ENCODE peak calls at places on chromosomes 6 and 20, in seven cellular contexts. A is mucosa of descending colon; H is CD8-positive, alpha-beta T cell; X is foreskin fibroblast; P is GM23248; E is right lobe of liver; N is naive thymus-derived CD4-positive, alpha-beta T cell. M is an unnamed sample.

GRCh38 chr6:7137335-7138106 is 29.8 kb downstream of the RREB1 start:
- DNase-seq in A (peak; percentile 73), H (peak; percentile 38), X (peak; percentile 64), P (peak; percentile 90), E (no peak), N (peak; percentile 54), M (peak; percentile 73)

GRCh38 chr6:158854214-158855101 is 35.3 kb upstream of the EZR start:
- DNase-seq in A (no peak), H (no peak), X (no peak), P (peak; percentile 49), E (no peak), N (no peak), M (peak; percentile 76)

GRCh38 chr6:144372611-144373010 is 87.5 kb downstream of the UTRN start:
- DNase-seq in A (no peak), H (no peak), X (no peak), P (no peak), E (no peak), N (no peak), M (no peak)

GRCh38 chr6:148502083-148502772 is 159.6 kb downstream of the SASH1 start:
- DNase-seq in A (no peak), H (no peak), X (no peak), P (peak; percentile 83), E (no peak), N (no peak), M (no peak)

GRCh38 chr20:46349742-46350056 is 41.4 kb upstream of the CDH22 start:
- DNase-seq in A (no peak), H (no peak), X (no peak), P (no peak), E (no peak), N (no peak), M (no peak)

GRCh38 chr6:135088818-135089809 is 34.5 kb upstream of the HBS1L start:
- DNase-seq in A (no peak), H (no peak), X (peak; percentile 48), P (peak; percentile 71), E (no peak), N (peak; percentile 52), M (peak; percentile 74)

GRCh38 chr6:30896541-30896940 is 11.5 kb upstream of the GTF2H4 start:
- DNase-seq in A (no peak), H (no peak), X (no peak), P (no peak), E (no peak), N (no peak), M (no peak)

GRCh38 chr20:41353530-41353929 is 12.9 kb downstream of the LPIN3 start:
- DNase-seq in A (no peak), H (no peak), X (no peak), P (no peak), E (no peak), N (no peak), M (no peak)

GRCh38 chr6:113854531-113855499 is 2.3 kb upstream of the MARCKS start:
- DNase-seq in A (peak; percentile 88), H (no peak), X (peak; percentile 68), P (peak; percentile 80), E (peak; percentile 68), N (no peak), M (no peak)

GRCh38 chr20:24499472-24499871 is 30.0 kb downstream of the SYNDIG1 start:
- DNase-seq in A (no peak), H (no peak), X (no peak), P (no peak), E (no peak), N (no peak), M (no peak)

GRCh38 chr6:168221000-168221399 is 98.6 kb downstream of the DACT2 start:
- DNase-seq in A (no peak), H (no peak), X (no peak), P (no peak), E (no peak), N (no peak), M (peak; percentile 77)

GRCh38 chr6:160198577-160199211 is 59.9 kb downstream of the SLC22A2 start:
- DNase-seq in A (no peak), H (no peak), X (no peak), P (no peak), E (no peak), N (no peak), M (no peak)

GRCh38 chr6:88238065-88238464 is 71.9 kb upstream of the CNR1 start:
- DNase-seq in A (no peak), H (no peak), X (no peak), P (peak; percentile 17), E (no peak), N (no peak), M (no peak)

GRCh38 chr6:142871910-142872331 is 73.1 kb downstream of the HIVEP2 start:
- DNase-seq in A (no peak), H (peak; percentile 35), X (peak; percentile 85), P (peak; percentile 93), E (no peak), N (peak; percentile 66), M (peak; percentile 64)

GRCh38 chr6:44216677-44217331 is at the start of gene MYMX:
- DNase-seq in A (no peak), H (no peak), X (no peak), P (no peak), E (no peak), N (no peak), M (no peak)

GRCh38 chr20:33677991-33678431 is 3.8 kb upstream of the NECAB3 start:
- DNase-seq in A (peak; percentile 61), H (no peak), X (no peak), P (no peak), E (no peak), N (no peak), M (no peak)

GRCh38 chr20:35296101-35296554 is 3.9 kb upstream of the FAM83C start:
- DNase-seq in A (no peak), H (no peak), X (no peak), P (no peak), E (no peak), N (no peak), M (no peak)

GRCh38 chr20:17674722-17675518 is 7.1 kb downstream of the RRBP1 start:
- DNase-seq in A (no peak), H (no peak), X (peak; percentile 52), P (peak; percentile 67), E (peak; percentile 55), N (no peak), M (no peak)

GRCh38 chr6:126027601-126028000 is 41.3 kb downstream of the TRMT11 start:
- DNase-seq in A (no peak), H (no peak), X (peak; percentile 25), P (peak; percentile 54), E (no peak), N (no peak), M (no peak)

GRCh38 chr20:63028461-63028921 is 21.7 kb upstream of the BHLHE23 start:
- DNase-seq in A (peak; percentile 31), H (no peak), X (no peak), P (no peak), E (no peak), N (no peak), M (no peak)

GRCh38 chr6:133551847-133552331 is 310.7 kb downstream of the EYA4 start:
- DNase-seq in A (no peak), H (no peak), X (peak; percentile 97), P (peak; percentile 97), E (no peak), N (no peak), M (no peak)

GRCh38 chr6:11983306-11983705 is 28.8 kb upstream of the HIVEP1 start:
- DNase-seq in A (no peak), H (no peak), X (no peak), P (no peak), E (no peak), N (no peak), M (no peak)

GRCh38 chr6:150640556-150641206 is 41.0 kb downstream of the PLEKHG1 start:
- DNase-seq in A (no peak), H (no peak), X (no peak), P (no peak), E (peak; percentile 65), N (no peak), M (no peak)
- H3K4me3 ChIP-seq in A (no peak overlapping the region), H (no peak overlapping the region), X (no peak overlapping the region), P (no peak overlapping the region), E (no peak overlapping the region), N (no peak overlapping the region), M (no peak overlapping the region)

GRCh38 chr6:167089243-167090142 is 33.4 kb upstream of the CCR6 start:
- DNase-seq in A (no peak), H (no peak), X (no peak), P (no peak), E (no peak), N (no peak), M (no peak)
- H3K4me3 ChIP-seq in A (no peak overlapping the region), H (no peak overlapping the region), X (no peak overlapping the region), P (no peak overlapping the region), E (no peak overlapping the region), N (no peak overlapping the region), M (no peak overlapping the region)

GRCh38 chr20:53752583-53752970 is 158.9 kb upstream of the ZNF217 start:
- DNase-seq in A (no peak), H (no peak), X (no peak), P (no peak), E (no peak), N (no peak), M (no peak)

GRCh38 chr20:53751394-53752368 is 158.0 kb upstream of the ZNF217 start:
- DNase-seq in A (no peak), H (peak; percentile 6), X (no peak), P (peak; percentile 54), E (no peak), N (peak; percentile 38), M (peak; percentile 63)

GRCh38 chr20:53753880-53754459 is 160.3 kb upstream of the ZNF217 start:
- DNase-seq in A (no peak), H (no peak), X (no peak), P (no peak), E (no peak), N (no peak), M (no peak)

GRCh38 chr20:53750827-53751393 is 157.3 kb upstream of the ZNF217 start:
- DNase-seq in A (no peak), H (peak; percentile 4), X (peak; percentile 74), P (peak; percentile 83), E (no peak), N (peak; percentile 29), M (peak; percentile 54)

GRCh38 chr20:53752971-53753879 is 159.6 kb upstream of the ZNF217 start:
- DNase-seq in A (no peak), H (no peak), X (no peak), P (no peak), E (no peak), N (no peak), M (peak; percentile 36)
- H3K4me3 ChIP-seq in A (no peak overlapping the region), H (no peak overlapping the region), X (no peak overlapping the region), P (no peak overlapping the region), E (no peak overlapping the region), N (no peak overlapping the region), M (no peak overlapping the region)

DNA sequence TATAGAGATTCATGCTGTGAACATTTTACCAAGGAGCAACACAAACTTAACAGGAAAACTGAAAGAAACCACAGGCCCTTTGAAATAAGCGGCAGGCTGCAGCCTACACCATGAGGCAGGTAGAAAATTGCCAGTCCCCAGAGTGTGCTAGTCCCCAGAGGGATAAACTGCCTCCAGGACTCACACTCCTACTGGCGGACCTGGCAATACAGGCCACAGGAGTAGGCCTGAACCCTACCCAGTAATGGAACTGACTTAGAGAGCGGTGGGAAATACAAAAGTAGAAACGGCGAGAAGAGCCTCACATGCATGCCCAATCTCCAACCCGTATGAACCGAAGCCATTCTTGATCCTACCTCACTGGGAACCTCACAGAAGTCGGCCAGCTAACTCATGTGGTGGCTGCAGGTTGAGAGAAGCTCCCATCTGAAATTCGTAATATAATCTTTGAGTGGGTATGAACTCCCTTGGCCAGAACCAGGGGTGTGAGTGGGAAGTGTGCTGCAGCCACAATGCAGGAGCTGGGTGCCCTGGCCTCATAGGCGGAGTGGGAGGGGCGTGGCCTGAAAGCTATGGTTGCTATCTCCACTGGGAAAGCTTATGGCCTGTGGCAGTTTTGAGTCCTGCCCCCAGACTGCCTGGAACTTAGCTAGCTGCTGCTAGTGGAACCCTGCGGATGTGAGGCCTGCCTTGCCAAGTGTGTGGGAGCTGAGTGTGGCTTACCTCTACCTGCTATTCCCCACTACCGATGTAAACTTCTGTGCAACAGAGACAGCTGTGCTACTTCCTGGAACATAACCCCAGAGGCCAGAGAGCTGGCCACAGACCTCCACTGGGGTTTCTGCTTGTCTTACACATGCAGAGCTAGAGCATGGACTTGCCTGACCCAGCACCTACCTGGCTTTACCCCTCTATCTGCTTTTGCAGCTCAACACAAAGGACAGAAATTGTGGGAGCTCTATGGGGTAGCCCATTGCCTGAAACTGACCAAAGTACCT is 146.5 kb upstream of the COL21A1 start:
- DNase-seq in A (no peak), H (no peak), X (no peak), P (no peak), E (no peak), N (no peak), M (peak; percentile 16)
- H3K4me3 ChIP-seq in A (no peak overlapping the region), H (no peak overlapping the region), X (no peak overlapping the region), P (no peak overlapping the region), E (no peak overlapping the region), N (no peak overlapping the region), M (no peak overlapping the region)

M was measured in Jurkat, Clone E6-1.